ENCODE peak calls at places on chromosome 14, in six cellular contexts. I, Y, J, E, U and O are unnamed samples.
A peak's percentile ranks its signal among the peaks of the same experiment; 100 is the strongest.

GRCh38 chr14:24809147-24809546 is 175.2 kb upstream of the GZMB start:
- DNase-seq in U (no peak), J (no peak), I (no peak), E (no peak), Y (no peak), O (no peak)

GRCh38 chr14:30005114-30005698 is 77.6 kb upstream of the PRKD1 start:
- DNase-seq in E (peak; percentile 57), J (peak; percentile 53), U (peak; percentile 64), I (no peak), Y (peak; percentile 41), O (peak; percentile 56)

GRCh38 chr14:92683041-92683440 is 65.4 kb downstream of the LGMN start:
- DNase-seq in I (no peak), J (no peak), Y (no peak), E (no peak), U (no peak), O (no peak)

GRCh38 chr14:103029936-103030335 is 27.4 kb downstream of the CDC42BPB start:
- DNase-seq in J (no peak), I (no peak), Y (no peak), E (no peak), U (no peak), O (no peak)

GRCh38 chr14:104114421-104115130 is 23.8 kb upstream of the KIF26A start:
- DNase-seq in E (no peak), Y (no peak), I (peak; percentile 77), J (no peak), U (no peak), O (no peak)

GRCh38 chr14:76446486-76446885 is 70.5 kb downstream of the ESRRB start:
- DNase-seq in Y (no peak), J (no peak), I (no peak), U (no peak), E (no peak), O (no peak)

GRCh38 chr14:75254901-75255300 is 23.7 kb upstream of the FOS start:
- DNase-seq in U (no peak), Y (no peak), J (no peak), E (no peak), I (no peak), O (no peak)

GRCh38 chr14:76754586-76754985 is 6.7 kb upstream of the VASH1 start:
- DNase-seq in J (no peak), U (no peak), I (no peak), Y (no peak), E (no peak), O (no peak)

GRCh38 chr14:75981426-75981825 is 369 bp downstream of the TGFB3 start:
- DNase-seq in E (no peak), I (no peak), Y (no peak), J (peak; percentile 54), U (no peak), O (no peak)

GRCh38 chr14:71203306-71203705 is 296.0 kb downstream of the PCNX1 start:
- DNase-seq in E (no peak), I (no peak), U (no peak), J (peak; percentile 77), Y (no peak), O (no peak)

GRCh38 chr14:100771121-100771800 is 44.6 kb downstream of the DLK1 start:
- DNase-seq in E (no peak), U (no peak), Y (peak; percentile 16), I (peak; percentile 58), J (no peak), O (no peak)

GRCh38 chr14:99357856-99358390 is 85.9 kb upstream of the BCL11B start:
- DNase-seq in I (peak; percentile 42), J (no peak), E (no peak), U (no peak), Y (no peak), O (no peak)

GRCh38 chr14:34496679-34497513 is 34.9 kb upstream of the SPTSSA start:
- DNase-seq in Y (peak; percentile 56), U (peak; percentile 99), E (no peak), I (peak; percentile 95), J (peak; percentile 94), O (no peak)

GRCh38 chr14:31360919-31361662 is 59.3 kb downstream of the HEATR5A start:
- DNase-seq in I (no peak), E (no peak), Y (no peak), U (peak; percentile 4), J (no peak), O (no peak)

GRCh38 chr14:42499137-42499536 is 892.5 kb downstream of the LRFN5 start:
- DNase-seq in J (no peak), I (no peak), Y (no peak), U (no peak), E (no peak), O (no peak)

GRCh38 chr14:52352546-52352945 is 38.4 kb downstream of the PTGER2 start:
- DNase-seq in I (no peak), E (no peak), U (peak; percentile 18), J (no peak), Y (no peak), O (no peak)

GRCh38 chr14:74571901-74572828 is 39.9 kb downstream of the LTBP2 start:
- DNase-seq in Y (peak; percentile 54), U (peak; percentile 91), J (peak; percentile 94), I (peak; percentile 85), E (no peak), O (no peak)

GRCh38 chr14:33686218-33686617 is 264.7 kb downstream of the EGLN3 start:
- DNase-seq in E (no peak), I (no peak), U (no peak), Y (no peak), J (peak; percentile 48), O (no peak)

GRCh38 chr14:72710212-72710611 is 183.7 kb downstream of the DPF3 start:
- DNase-seq in U (no peak), J (no peak), E (no peak), I (no peak), Y (no peak), O (no peak)

GRCh38 chr14:49761839-49762551 is 6.0 kb upstream of the KLHDC2 start:
- DNase-seq in Y (no peak), J (no peak), U (no peak), E (no peak), I (no peak), O (no peak)

GRCh38 chr14:53460544-53460943 is 307.4 kb upstream of the DDHD1 start:
- DNase-seq in U (no peak), Y (no peak), J (no peak), E (no peak), I (no peak), O (no peak)

GRCh38 chr14:69460093-69460701 is 24.3 kb upstream of the PLEKHD1 start:
- DNase-seq in E (peak; percentile 17), Y (peak; percentile 68), I (no peak), U (peak; percentile 85), J (peak; percentile 98), O (peak; percentile 49)

GRCh38 chr14:98915625-98916024 is 356.4 kb downstream of the BCL11B start:
- DNase-seq in U (no peak), I (no peak), Y (no peak), J (no peak), E (no peak), O (no peak)

GRCh38 chr14:64541261-64541970 is 875 bp downstream of the HSPA2 start:
- DNase-seq in I (peak; percentile 85), Y (no peak), E (no peak), J (no peak), U (peak; percentile 18), O (peak; percentile 12)

GRCh38 chr14:101761881-101762529 is 496 bp downstream of the PPP2R5C start:
- DNase-seq in U (no peak), Y (peak; percentile 28), J (no peak), E (no peak), I (no peak), O (no peak)

GRCh38 chr14:39374846-39375245 is 57.4 kb downstream of the FBXO33 start:
- DNase-seq in U (no peak), E (no peak), Y (no peak), I (no peak), J (no peak), O (no peak)

GRCh38 chr14:31968107-31968810 is 108.8 kb upstream of the ARHGAP5 start:
- DNase-seq in Y (peak; percentile 8), I (no peak), J (no peak), E (no peak), U (no peak), O (no peak)

GRCh38 chr14:79487632-79488031 is 723.7 kb downstream of the DIO2 start:
- DNase-seq in I (no peak), U (no peak), J (no peak), E (no peak), Y (no peak), O (no peak)

GRCh38 chr14:35369701-35370191 is 34.8 kb downstream of the NFKBIA start:
- DNase-seq in J (no peak), U (peak; percentile 73), I (peak; percentile 73), E (no peak), Y (no peak), O (peak; percentile 48)

GRCh38 chr14:90828642-90829487 is 12.6 kb upstream of the TTC7B start:
- DNase-seq in E (no peak), Y (peak; percentile 61), J (no peak), I (no peak), U (no peak), O (no peak)

GRCh38 chr14:94139006-94139405 is 9.6 kb upstream of the IFI27L2 start:
- DNase-seq in J (no peak), I (no peak), E (no peak), U (no peak), Y (no peak), O (no peak)

GRCh38 chr14:61460853-61461611 is 139.7 kb downstream of the PRKCH start:
- DNase-seq in U (no peak), J (no peak), E (no peak), I (no peak), Y (no peak), O (no peak)

GRCh38 chr14:104371031-104371430 is 208.5 kb upstream of the C14orf180 start:
- DNase-seq in J (no peak), Y (no peak), I (peak; percentile 68), E (no peak), U (no peak), O (no peak)

GRCh38 chr14:52299692-52300278 is 14.3 kb upstream of the PTGER2 start:
- DNase-seq in U (peak; percentile 47), E (no peak), Y (peak; percentile 61), I (no peak), J (peak; percentile 78), O (no peak)

GRCh38 chr14:55000381-55000780 is 26.5 kb downstream of the WDHD1 start:
- DNase-seq in I (no peak), Y (peak; percentile 81), J (peak; percentile 14), U (no peak), E (no peak), O (no peak)

GRCh38 chr14:89369656-89370055 is 47.4 kb downstream of the FOXN3 start:
- DNase-seq in E (no peak), U (no peak), I (no peak), Y (no peak), J (no peak), O (no peak)

GRCh38 chr14:60090864-60091519 is 731 bp upstream of the PCNX4 start:
- DNase-seq in I (no peak), J (peak; percentile 75), Y (peak; percentile 61), U (peak; percentile 58), E (peak; percentile 18), O (peak; percentile 1)